ENCODE peak calls at places on chromosome 7, in four cellular contexts. One of them, this sample, is unnamed.

GRCh38 chr7:33790746-33791145 is 114.6 kb upstream of the BMPER start:
- DNase-seq in Calu3: no peak
- DNase-seq in left ventricle myocardium inferior: no peak
- DNase-seq in HFFc6: no peak
- DNase-seq in this sample: no peak

GRCh38 chr7:46160861-46161260 is 239.8 kb upstream of the IGFBP3 start:
- DNase-seq in Calu3: no peak
- DNase-seq in left ventricle myocardium inferior: no peak
- DNase-seq in HFFc6: no peak
- DNase-seq in this sample: no peak

GRCh38 chr7:22578048-22578770 is 78.2 kb upstream of the STEAP1B start:
- DNase-seq in Calu3: peak
- DNase-seq in left ventricle myocardium inferior: no peak
- DNase-seq in HFFc6: peak
- DNase-seq in this sample: no peak

GRCh38 chr7:98621573-98622482 is 4.7 kb downstream of the NPTX2 start:
- DNase-seq in Calu3: no peak
- DNase-seq in left ventricle myocardium inferior: no peak
- DNase-seq in HFFc6: no peak
- DNase-seq in this sample: no peak

GRCh38 chr7:100166966-100167911 is 1.2 kb downstream of the GAL3ST4 start:
- DNase-seq in Calu3: no peak
- DNase-seq in left ventricle myocardium inferior: no peak
- DNase-seq in HFFc6: no peak
- DNase-seq in this sample: peak

GRCh38 chr7:151677581-151678226 is 158.0 kb upstream of the RHEB start:
- DNase-seq in Calu3: no peak
- DNase-seq in left ventricle myocardium inferior: no peak
- DNase-seq in HFFc6: no peak
- DNase-seq in this sample: no peak

GRCh38 chr7:23712368-23713284 is 2.6 kb downstream of the STK31 start:
- DNase-seq in Calu3: no peak
- DNase-seq in left ventricle myocardium inferior: no peak
- DNase-seq in HFFc6: peak
- DNase-seq in this sample: peak

GRCh38 chr7:96312502-96312901 is 9.4 kb downstream of the SLC25A13 start:
- DNase-seq in Calu3: no peak
- DNase-seq in left ventricle myocardium inferior: no peak
- DNase-seq in HFFc6: no peak
- DNase-seq in this sample: no peak

GRCh38 chr7:118974836-118975235 is 750.3 kb downstream of the ANKRD7 start:
- DNase-seq in Calu3: no peak
- DNase-seq in left ventricle myocardium inferior: no peak
- DNase-seq in HFFc6: no peak
- DNase-seq in this sample: no peak

GRCh38 chr7:91128574-91129348 is 135.5 kb upstream of the FZD1 start:
- DNase-seq in Calu3: no peak
- DNase-seq in left ventricle myocardium inferior: no peak
- DNase-seq in HFFc6: no peak
- DNase-seq in this sample: no peak

GRCh38 chr7:65951837-65952578 is 30.0 kb downstream of the GUSB start:
- DNase-seq in Calu3: no peak
- DNase-seq in left ventricle myocardium inferior: no peak
- DNase-seq in HFFc6: no peak
- DNase-seq in this sample: no peak

GRCh38 chr7:13749026-13749425 is 240.4 kb downstream of the ETV1 start:
- DNase-seq in Calu3: no peak
- DNase-seq in left ventricle myocardium inferior: no peak
- DNase-seq in HFFc6: no peak
- DNase-seq in this sample: no peak

GRCh38 chr7:98107313-98107691 is 640 bp downstream of the LMTK2 start:
- DNase-seq in Calu3: peak
- DNase-seq in left ventricle myocardium inferior: no peak
- DNase-seq in HFFc6: no peak
- DNase-seq in this sample: no peak

GRCh38 chr7:38905026-38905759 is 3.8 kb downstream of the VPS41 start:
- DNase-seq in Calu3: no peak
- DNase-seq in left ventricle myocardium inferior: no peak
- DNase-seq in HFFc6: no peak
- DNase-seq in this sample: peak

GRCh38 chr7:22111661-22112060 is 166.0 kb upstream of the CDCA7L start:
- DNase-seq in Calu3: no peak
- DNase-seq in left ventricle myocardium inferior: no peak
- DNase-seq in HFFc6: no peak
- DNase-seq in this sample: no peak

GRCh38 chr7:134660961-134661376 is 14.3 kb downstream of the BPGM start:
- DNase-seq in Calu3: no peak
- DNase-seq in left ventricle myocardium inferior: no peak
- DNase-seq in HFFc6: peak
- DNase-seq in this sample: no peak

GRCh38 chr7:100875356-100875751 is 451 bp downstream of the SRRT start:
- DNase-seq in Calu3: no peak
- DNase-seq in left ventricle myocardium inferior: peak
- DNase-seq in HFFc6: no peak
- DNase-seq in this sample: peak

GRCh38 chr7:105996860-105997737 is 34.0 kb downstream of the CDHR3 start:
- DNase-seq in Calu3: no peak
- DNase-seq in left ventricle myocardium inferior: no peak
- DNase-seq in HFFc6: no peak
- DNase-seq in this sample: no peak

GRCh38 chr7:20438665-20439376 is 108.1 kb downstream of the ITGB8 start:
- DNase-seq in Calu3: no peak
- DNase-seq in left ventricle myocardium inferior: no peak
- DNase-seq in HFFc6: no peak
- DNase-seq in this sample: peak

GRCh38 chr7:132930881-132931280 is 151.0 kb downstream of the CHCHD3 start:
- DNase-seq in Calu3: no peak
- DNase-seq in left ventricle myocardium inferior: no peak
- DNase-seq in HFFc6: peak
- DNase-seq in this sample: no peak

GRCh38 chr7:116990056-116990455 is 36.8 kb downstream of the ST7 start:
- DNase-seq in Calu3: no peak
- DNase-seq in left ventricle myocardium inferior: no peak
- DNase-seq in HFFc6: no peak
- DNase-seq in this sample: no peak

GRCh38 chr7:4073750-4074149 is 608.3 kb upstream of the FOXK1 start:
- DNase-seq in Calu3: no peak
- DNase-seq in left ventricle myocardium inferior: no peak
- DNase-seq in HFFc6: no peak
- DNase-seq in this sample: no peak

GRCh38 chr7:94393251-94393758 is 1.4 kb upstream of the COL1A2 start:
- DNase-seq in Calu3: no peak
- DNase-seq in left ventricle myocardium inferior: peak
- DNase-seq in HFFc6: no peak
- DNase-seq in this sample: no peak

GRCh38 chr7:55180821-55181542 is 162.2 kb downstream of the EGFR start:
- DNase-seq in Calu3: no peak
- DNase-seq in left ventricle myocardium inferior: no peak
- DNase-seq in HFFc6: no peak
- DNase-seq in this sample: no peak

GRCh38 chr7:144720139-144720538 is 115.7 kb downstream of the TPK1 start:
- DNase-seq in Calu3: peak
- DNase-seq in left ventricle myocardium inferior: no peak
- DNase-seq in HFFc6: no peak
- DNase-seq in this sample: no peak

GRCh38 chr7:1914321-1914720 is 244.2 kb downstream of the ELFN1 start:
- DNase-seq in Calu3: no peak
- DNase-seq in left ventricle myocardium inferior: peak
- DNase-seq in HFFc6: no peak
- DNase-seq in this sample: no peak

GRCh38 chr7:111266613-111267012 is 175.7 kb downstream of the LRRN3 start:
- DNase-seq in Calu3: no peak
- DNase-seq in left ventricle myocardium inferior: no peak
- DNase-seq in HFFc6: peak
- DNase-seq in this sample: no peak

GRCh38 chr7:129635300-129636029 is 23.9 kb downstream of the NRF1 start:
- DNase-seq in Calu3: peak
- DNase-seq in left ventricle myocardium inferior: peak
- DNase-seq in HFFc6: peak
- DNase-seq in this sample: peak
- TF ChIP-seq CTCF in Calu3: peak
- TF ChIP-seq CTCF in left ventricle myocardium inferior: peak
- TF ChIP-seq CTCF in HFFc6: peak
- TF ChIP-seq CTCF in this sample: peak

DNA sequence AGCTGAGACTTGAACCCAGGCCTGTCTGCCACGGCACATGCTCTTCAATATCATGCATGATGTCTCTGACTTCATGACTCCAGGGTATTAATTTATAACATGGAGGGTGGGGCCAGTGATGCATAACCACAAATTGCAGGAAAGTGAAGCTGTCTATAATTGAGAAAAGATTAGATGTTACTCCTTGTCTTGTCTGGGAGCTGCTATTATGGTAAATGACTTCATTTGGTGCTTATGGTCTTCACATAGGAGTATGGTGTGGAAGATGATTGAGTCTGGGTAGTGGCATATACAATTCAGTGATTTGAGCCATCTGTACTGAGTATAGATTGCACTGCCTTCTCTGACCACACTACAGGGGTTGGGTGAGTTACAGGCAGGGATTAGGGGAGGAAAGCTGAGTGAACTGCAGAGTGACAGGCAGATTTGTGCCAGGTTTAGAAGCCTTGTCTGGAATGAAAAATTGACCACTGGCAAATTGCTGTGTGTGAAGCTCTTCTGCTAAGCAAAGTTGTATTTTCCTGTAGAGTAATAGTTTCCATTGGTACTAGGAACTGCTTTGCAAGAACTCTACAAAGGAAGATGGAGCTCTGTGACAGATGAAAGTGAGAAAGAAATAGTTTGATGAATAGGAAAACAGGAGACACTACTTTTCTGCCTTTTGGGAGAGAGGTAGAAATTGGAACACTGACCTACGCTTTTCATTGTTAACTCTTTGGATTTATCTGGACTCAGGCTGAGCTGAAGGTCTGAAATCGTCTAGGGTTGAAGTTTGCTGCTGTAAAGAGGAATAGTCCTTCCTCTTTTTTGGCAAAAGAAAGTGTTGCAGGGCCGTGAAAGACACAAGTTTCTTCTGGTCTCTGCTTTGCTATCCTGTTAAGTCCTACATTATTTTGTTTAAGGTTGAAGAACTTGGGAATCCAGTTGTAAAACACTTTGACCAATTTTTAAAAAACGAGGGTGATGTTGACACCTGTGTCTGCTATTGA is 2.7 kb downstream of the SND1 start:
- DNase-seq in Calu3: no peak
- DNase-seq in left ventricle myocardium inferior: no peak
- DNase-seq in HFFc6: no peak
- DNase-seq in this sample: no peak
- TF ChIP-seq CTCF in Calu3: no peak
- TF ChIP-seq CTCF in left ventricle myocardium inferior: no peak
- TF ChIP-seq CTCF in HFFc6: no peak
- TF ChIP-seq CTCF in this sample: no peak

GRCh38 chr7:158495256-158495655 is 92.4 kb downstream of the PTPRN2 start:
- DNase-seq in Calu3: no peak
- DNase-seq in left ventricle myocardium inferior: no peak
- DNase-seq in HFFc6: no peak
- DNase-seq in this sample: no peak

GRCh38 chr7:158494643-158495042 is 93.0 kb downstream of the PTPRN2 start:
- DNase-seq in Calu3: no peak
- DNase-seq in left ventricle myocardium inferior: no peak
- DNase-seq in HFFc6: no peak
- DNase-seq in this sample: no peak

GRCh38 chr7:158495780-158496179 is 91.8 kb downstream of the PTPRN2 start:
- DNase-seq in Calu3: peak
- DNase-seq in left ventricle myocardium inferior: no peak
- DNase-seq in HFFc6: no peak
- DNase-seq in this sample: peak

GRCh38 chr7:158492372-158492771 is 95.3 kb downstream of the PTPRN2 start:
- DNase-seq in Calu3: no peak
- DNase-seq in left ventricle myocardium inferior: no peak
- DNase-seq in HFFc6: no peak
- DNase-seq in this sample: no peak

GRCh38 chr7:158494162-158494586 is 93.4 kb downstream of the PTPRN2 start:
- DNase-seq in Calu3: no peak
- DNase-seq in left ventricle myocardium inferior: no peak
- DNase-seq in HFFc6: no peak
- DNase-seq in this sample: peak
- TF ChIP-seq CTCF in Calu3: no peak
- TF ChIP-seq CTCF in left ventricle myocardium inferior: no peak
- TF ChIP-seq CTCF in HFFc6: no peak
- TF ChIP-seq CTCF in this sample: peak

GRCh38 chr7:44087914-44088838 is 5.8 kb upstream of the POLM start:
- DNase-seq in Calu3: no peak
- DNase-seq in left ventricle myocardium inferior: peak
- DNase-seq in HFFc6: peak
- DNase-seq in this sample: no peak

GRCh38 chr7:44086627-44087026 is 4.3 kb upstream of the POLM start:
- DNase-seq in Calu3: no peak
- DNase-seq in left ventricle myocardium inferior: no peak
- DNase-seq in HFFc6: no peak
- DNase-seq in this sample: no peak

GRCh38 chr7:44083796-44084195 is 1.5 kb upstream of the POLM start:
- DNase-seq in Calu3: no peak
- DNase-seq in left ventricle myocardium inferior: no peak
- DNase-seq in HFFc6: no peak
- DNase-seq in this sample: no peak

GRCh38 chr7:44084695-44085094 is 2.4 kb upstream of the POLM start:
- DNase-seq in Calu3: no peak
- DNase-seq in left ventricle myocardium inferior: peak
- DNase-seq in HFFc6: no peak
- DNase-seq in this sample: no peak

DNA sequence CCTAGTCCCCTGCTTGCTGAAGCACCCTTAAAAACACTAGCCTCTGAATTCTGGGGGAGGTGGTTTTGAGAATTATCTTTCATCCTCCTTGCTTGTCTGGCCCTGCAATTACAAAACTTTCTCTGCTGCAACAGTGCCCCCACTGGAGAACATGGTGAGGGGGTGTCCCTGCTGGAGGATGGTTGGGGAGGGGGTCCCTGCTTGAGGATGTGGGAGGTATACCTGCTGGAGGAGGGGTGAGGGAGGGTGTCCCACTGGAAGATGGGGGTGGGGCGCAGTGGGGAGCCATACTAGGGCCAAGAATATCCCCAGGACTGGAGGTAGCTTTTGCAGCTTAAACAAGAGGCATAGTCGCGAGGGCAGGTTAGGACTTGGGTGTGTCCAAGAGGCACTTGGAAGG is 3.2 kb upstream of the POLM start:
- DNase-seq in Calu3: no peak
- DNase-seq in left ventricle myocardium inferior: peak
- DNase-seq in HFFc6: no peak
- DNase-seq in this sample: no peak
- TF ChIP-seq CTCF in Calu3: peak
- TF ChIP-seq CTCF in left ventricle myocardium inferior: no peak
- TF ChIP-seq CTCF in HFFc6: peak
- TF ChIP-seq CTCF in this sample: no peak

GRCh38 chr7:142445019-142445686 is 187.3 kb upstream of the PRSS58 start:
- DNase-seq in Calu3: peak
- DNase-seq in left ventricle myocardium inferior: no peak
- DNase-seq in HFFc6: no peak
- DNase-seq in this sample: no peak
- TF ChIP-seq CTCF in Calu3: no peak
- TF ChIP-seq CTCF in left ventricle myocardium inferior: no peak
- TF ChIP-seq CTCF in HFFc6: peak
- TF ChIP-seq CTCF in this sample: no peak

GRCh38 chr7:19069842-19070241 is 47.6 kb downstream of the TWIST1 start:
- DNase-seq in Calu3: no peak
- DNase-seq in left ventricle myocardium inferior: no peak
- DNase-seq in HFFc6: peak
- DNase-seq in this sample: no peak
- TF ChIP-seq CTCF in Calu3: no peak
- TF ChIP-seq CTCF in left ventricle myocardium inferior: no peak
- TF ChIP-seq CTCF in HFFc6: peak
- TF ChIP-seq CTCF in this sample: no peak

GRCh38 chr7:85021090-85021704 is 165.7 kb downstream of the SEMA3D start:
- DNase-seq in Calu3: no peak
- DNase-seq in left ventricle myocardium inferior: no peak
- DNase-seq in HFFc6: peak
- DNase-seq in this sample: no peak
- TF ChIP-seq CTCF in Calu3: no peak
- TF ChIP-seq CTCF in left ventricle myocardium inferior: peak
- TF ChIP-seq CTCF in HFFc6: peak
- TF ChIP-seq CTCF in this sample: no peak